ENCODE peak calls at places on chromosomes 4 and X, in eight cellular contexts. U is NCI-H2081; R is AG09309; K is GM13976; Y is C1 segment of cervical spinal cord; P is stimulated activated CD4-positive, alpha-beta T cell treated with anti-CD3 and anti-CD28 coated beads, Interleukin-1b, Interleukin-23, amount 100 ng/mL, for 1 hour; Q is choroid plexus epithelial cell; X is DND-41. M is an unnamed sample.

GRCh38 chr4:41575207-41575606 is 37.2 kb downstream of the LIMCH1 start:
- DNase-seq in R (no peak), K (no peak), X (no peak), Y (no peak), Q (no peak), U (peak; percentile 10), P (no peak), M (no peak)

GRCh38 chr4:26062221-26062620 is 148.2 kb downstream of the SMIM20 start:
- DNase-seq in K (no peak), U (no peak), X (no peak), Y (no peak), Q (no peak), P (no peak), R (no peak), M (no peak)

GRCh38 chr4:52204921-52205320 is 153.8 kb downstream of the SPATA18 start:
- DNase-seq in K (no peak), Q (no peak), P (no peak), Y (no peak), R (no peak), X (no peak), U (no peak), M (no peak)

GRCh38 chrX:123648028-123648810 is 84.6 kb downstream of the THOC2 start:
- DNase-seq in R (no peak), X (no peak), Q (peak; percentile 87), P (no peak), Y (no peak), U (peak; percentile 24), K (no peak), M (peak; percentile 88)

GRCh38 chr4:80171251-80171650 is 26.1 kb upstream of the PRDM8 start:
- DNase-seq in K (no peak), R (peak; percentile 66), Q (peak; percentile 35), P (no peak), X (no peak), Y (no peak), U (no peak), M (peak; percentile 64)

GRCh38 chr4:135177323-135177722 is 975.7 kb upstream of the PABPC4L start:
- DNase-seq in Y (no peak), R (no peak), X (no peak), P (no peak), U (no peak), Q (peak; percentile 7), K (no peak), M (no peak)

GRCh38 chr4:156825074-156825473 is 146.5 kb downstream of the PDGFC start:
- DNase-seq in Q (no peak), P (no peak), X (no peak), Y (no peak), R (no peak), U (no peak), K (no peak), M (no peak)

GRCh38 chr4:152100378-152101201 is 339.8 kb upstream of the GATB start:
- DNase-seq in X (peak; percentile 81), R (no peak), Q (no peak), Y (no peak), U (no peak), K (no peak), P (peak; percentile 30), M (no peak)

GRCh38 chr4:116400480-116400879 is 684.9 kb downstream of the TRAM1L1 start:
- DNase-seq in R (no peak), K (no peak), P (no peak), U (no peak), Q (peak; percentile 2), X (no peak), Y (no peak), M (peak; percentile 26)

GRCh38 chr4:47490550-47490949 is 5.5 kb downstream of the ATP10D start:
- DNase-seq in P (no peak), R (no peak), U (peak; percentile 8), Y (no peak), Q (peak; percentile 62), K (no peak), X (peak; percentile 30), M (peak; percentile 56)

GRCh38 chr4:41679991-41680390 is 68.5 kb downstream of the PHOX2B start:
- DNase-seq in U (no peak), P (no peak), Q (no peak), Y (no peak), R (no peak), K (no peak), X (no peak), M (peak; percentile 12)

GRCh38 chr4:53196872-53197759 is 168.7 kb downstream of the SCFD2 start:
- DNase-seq in P (no peak), Q (peak; percentile 95), X (no peak), K (peak; percentile 37), Y (no peak), U (peak; percentile 64), R (peak; percentile 74), M (peak; percentile 86)

GRCh38 chr4:101346312-101346561 is 1.1 kb downstream of the PPP3CA start:
- DNase-seq in Q (no peak), U (no peak), P (no peak), X (peak; percentile 78), R (no peak), K (peak; percentile 52), Y (peak; percentile 59), M (no peak)

GRCh38 chr4:15031993-15032660 is 29.8 kb downstream of the CPEB2 start:
- DNase-seq in X (no peak), P (no peak), Y (no peak), K (no peak), U (no peak), R (no peak), Q (peak; percentile 61), M (peak; percentile 27)

GRCh38 chr4:17781072-17781830 is at the start of gene FAM184B:
- DNase-seq in K (peak; percentile 33), Q (no peak), P (no peak), Y (no peak), U (peak; percentile 62), R (no peak), X (no peak), M (peak; percentile 11)

GRCh38 chr4:68748181-68748981 is 67.4 kb upstream of the UGT2B10 start:
- DNase-seq in X (no peak), K (no peak), Y (no peak), Q (no peak), U (no peak), R (no peak), P (no peak), M (no peak)

GRCh38 chr4:168199262-168199957 is 107.1 kb downstream of the ANXA10 start:
- DNase-seq in P (no peak), U (no peak), Y (no peak), Q (no peak), R (no peak), K (no peak), X (peak; percentile 73), M (no peak)

GRCh38 chr4:10096201-10096975 is 20.2 kb downstream of the WDR1 start:
- DNase-seq in P (peak; percentile 50), X (peak; percentile 64), R (peak; percentile 69), Q (peak; percentile 96), Y (peak; percentile 50), U (no peak), K (peak; percentile 90), M (peak; percentile 95)

GRCh38 chr4:184163813-184164212 is 53.9 kb downstream of the ENPP6 start:
- DNase-seq in Y (no peak), X (peak; percentile 53), U (peak; percentile 7), R (no peak), Q (peak; percentile 34), K (peak; percentile 50), P (no peak), M (peak; percentile 44)

GRCh38 chr4:57233391-57233790 is 123.2 kb upstream of the IGFBP7 start:
- DNase-seq in K (no peak), R (no peak), Q (peak; percentile 48), P (no peak), U (no peak), X (no peak), Y (no peak), M (peak; percentile 82)

GRCh38 chr4:147732516-147733193 is 767 bp downstream of the ARHGAP10 start:
- DNase-seq in U (peak; percentile 8), R (no peak), Y (peak; percentile 35), K (peak; percentile 41), X (no peak), P (no peak), Q (peak; percentile 59), M (peak; percentile 63)